ENCODE peak calls at places on chromosomes 4 and X, in four cellular contexts. Z, F, G and V are unnamed samples.

GRCh38 chrX:12332786-12333347 is 194.6 kb downstream of the FRMPD4 start:
- DNase-seq in Z (no peak), F (no peak), G (no peak), V (no peak)

GRCh38 chrX:69320116-69320515 is 154.9 kb upstream of the PJA1 start:
- DNase-seq in Z (no peak), F (no peak), G (no peak), V (no peak)

GRCh38 chrX:64975989-64976672 is at the start of gene ZC4H2:
- DNase-seq in Z (peak), F (peak), G (peak), V (peak)

GRCh38 chr4:113935190-113935589 is 44.3 kb downstream of the ARSJ start:
- DNase-seq in Z (peak), F (peak), G (no peak), V (no peak)

GRCh38 chr4:39134674-39135073 is 47.7 kb upstream of the WDR19 start:
- DNase-seq in Z (no peak), F (no peak), G (peak), V (no peak)

GRCh38 chr4:149823770-149824221 is 8.2 kb upstream of the IQCM start:
- DNase-seq in Z (peak), F (peak), G (peak), V (peak)

GRCh38 chr4:72440404-72440803 is 128.6 kb downstream of the ADAMTS3 start:
- DNase-seq in Z (no peak), F (no peak), G (no peak), V (no peak)

GRCh38 chr4:1021386-1022050 is 10.1 kb downstream of the FGFRL1 start:
- DNase-seq in Z (no peak), F (no peak), G (no peak), V (no peak)

GRCh38 chr4:67327245-67327860 is 217.9 kb downstream of the CENPC start:
- DNase-seq in Z (peak), F (peak), G (peak), V (peak)

GRCh38 chr4:62601737-62602136 is 1401.6 kb downstream of the ADGRL3 start:
- DNase-seq in Z (peak), F (no peak), G (no peak), V (no peak)

GRCh38 chr4:3791256-3791655 is 25.1 kb downstream of the ADRA2C start:
- DNase-seq in Z (no peak), F (no peak), G (no peak), V (no peak)

GRCh38 chr4:161894493-161895167 is 269.2 kb downstream of the FSTL5 start:
- DNase-seq in Z (peak), F (no peak), G (no peak), V (peak)

GRCh38 chrX:155857561-155857960 is 23.6 kb upstream of the VAMP7 start:
- DNase-seq in Z (peak), F (peak), G (no peak), V (no peak)

GRCh38 chr4:8364141-8364540 is 76.4 kb downstream of the ACOX3 start:
- DNase-seq in Z (no peak), F (no peak), G (no peak), V (no peak)

GRCh38 chrX:29652484-29652883 is 562.9 kb upstream of the MAGEB2 start:
- DNase-seq in Z (no peak), F (peak), G (no peak), V (peak)

GRCh38 chr4:150332086-150332485 is 249.9 kb upstream of the MAB21L2 start:
- DNase-seq in Z (no peak), F (no peak), G (no peak), V (no peak)

GRCh38 chr4:16591867-16592266 is 306.6 kb downstream of the LDB2 start:
- DNase-seq in Z (no peak), F (no peak), G (peak), V (no peak)

GRCh38 chrX:2325076-2325784 is 175.5 kb downstream of the DHRSX start:
- DNase-seq in Z (no peak), F (no peak), G (peak), V (peak)

GRCh38 chrX:13533726-13534125 is 35.7 kb upstream of the EGFL6 start:
- DNase-seq in Z (peak), F (peak), G (no peak), V (peak)

GRCh38 chr4:83022724-83023427 is 12.1 kb upstream of the COPS4 start:
- DNase-seq in Z (peak), F (peak), G (no peak), V (no peak)

GRCh38 chr4:159047478-159048165 is 55.3 kb upstream of the RAPGEF2 start:
- DNase-seq in Z (no peak), F (peak), G (no peak), V (peak)

GRCh38 chr4:1720163-1720983 is 750 bp downstream of the TMEM129 start:
- DNase-seq in Z (peak), F (peak), G (no peak), V (peak)

GRCh38 chr4:134935320-134935719 is 733.7 kb upstream of the PABPC4L start:
- DNase-seq in Z (peak), F (peak), G (no peak), V (peak)

GRCh38 chr4:109559983-109560686 is at the start of gene MCUB:
- DNase-seq in Z (peak), F (peak), G (peak), V (peak)

GRCh38 chr4:13493793-13494192 is 9.7 kb upstream of the RAB28 start:
- DNase-seq in Z (no peak), F (no peak), G (no peak), V (no peak)

GRCh38 chr4:42655921-42656735 is 777 bp downstream of the ATP8A1 start:
- DNase-seq in Z (no peak), F (peak), G (no peak), V (no peak)

GRCh38 chr4:153651041-153651960 is 32.8 kb upstream of the TLR2 start:
- DNase-seq in Z (peak), F (no peak), G (peak), V (no peak)

GRCh38 chrX:121851033-121851432 is 803.6 kb downstream of the GLUD2 start:
- DNase-seq in Z (peak), F (peak), G (no peak), V (peak)

GRCh38 chrX:21700967-21701366 is 42.8 kb upstream of the KLHL34 start:
- DNase-seq in Z (no peak), F (no peak), G (no peak), V (no peak)

GRCh38 chr4:1741208-1741607 is 19.9 kb downstream of the TACC3 start:
- DNase-seq in Z (no peak), F (no peak), G (no peak), V (no peak)

GRCh38 chr4:123816462-123816861 is 419.9 kb downstream of the SPRY1 start:
- DNase-seq in Z (peak), F (no peak), G (no peak), V (no peak)

GRCh38 chr4:129037093-129037492 is 56.2 kb downstream of the SCLT1 start:
- DNase-seq in Z (no peak), F (no peak), G (no peak), V (no peak)

GRCh38 chr4:10622728-10623127 is 61.8 kb downstream of the CLNK start:
- DNase-seq in Z (peak), F (no peak), G (no peak), V (no peak)

GRCh38 chr4:107283587-107284559 is 247.8 kb upstream of the DKK2 start:
- DNase-seq in Z (peak), F (peak), G (no peak), V (peak)

GRCh38 chrX:138710866-138711331 is 618 bp downstream of the FGF13 start:
- DNase-seq in Z (no peak), F (no peak), G (no peak), V (no peak)

GRCh38 chrX:153813161-153813560 is 17.2 kb downstream of the PDZD4 start:
- DNase-seq in Z (no peak), F (no peak), G (no peak), V (no peak)

GRCh38 chr4:150578745-150579470 is 3.0 kb upstream of the MAB21L2 start:
- DNase-seq in Z (no peak), F (peak), G (no peak), V (no peak)

GRCh38 chr4:69860007-69860406 is at the start of gene SULT1E1:
- DNase-seq in Z (peak), F (no peak), G (no peak), V (peak)

GRCh38 chrX:22999696-23000223 is at the start of gene DDX53:
- DNase-seq in Z (no peak), F (no peak), G (no peak), V (no peak)

GRCh38 chr4:45648846-45649245 is 475.0 kb downstream of the GABRG1 start:
- DNase-seq in Z (no peak), F (no peak), G (no peak), V (no peak)